ENCODE peak calls at places on chromosomes 7 and 10, in ten cellular contexts. B is adipocyte; C is CD8-positive, alpha-beta T cell; J is PC-3; I is colonic mucosa; D is prostate gland; G is heart left ventricle; L is PC-9; T is aorta; K is suprapubic skin. Z is an unnamed sample. For H3K4me1, H3K27me3 and H3K36me3, the result is how much of the 10 kb centered on the place peaks cover.

GRCh38 chr10:88114368-88114767 is 250.9 kb downstream of the PTEN start:
- DNase-seq in D (no peak), T (no peak), J (no peak), G (peak), C (no peak), B (peak), I (no peak), K (no peak), L (no peak), Z (no peak)

GRCh38 chr10:84198206-84198915 is 4.0 kb downstream of the CDHR1 start:
- DNase-seq in C (no peak), G (no peak), T (peak), L (no peak), J (no peak), I (peak), D (no peak), K (no peak), B (no peak), Z (no peak)

GRCh38 chr7:92880212-92881090 is 44.1 kb upstream of the CDK6 start:
- DNase-seq in K (no peak), B (peak), C (no peak), D (no peak), T (peak), G (no peak), I (peak), J (peak), L (no peak), Z (no peak)

GRCh38 chr10:131725736-131726459 is 174.9 kb upstream of the PPP2R2D start:
- DNase-seq in L (no peak), J (no peak), T (peak), B (no peak), C (no peak), I (peak), G (no peak), D (no peak), K (peak), Z (no peak)

GRCh38 chr7:81457858-81458522 is 311.9 kb downstream of the HGF start:
- DNase-seq in L (no peak), K (no peak), B (peak), T (no peak), C (no peak), D (no peak), G (no peak), I (no peak), J (peak), Z (no peak)

GRCh38 chr7:26513948-26514347 is 222.3 kb downstream of the SNX10 start:
- DNase-seq in K (no peak), D (no peak), G (no peak), B (no peak), I (no peak), T (no peak), C (no peak), L (no peak), J (no peak), Z (no peak)

GRCh38 chr7:158761945-158762344 is 57.3 kb upstream of the NCAPG2 start:
- DNase-seq in L (no peak), I (no peak), B (no peak), T (no peak), J (no peak), D (no peak), K (no peak), C (no peak), G (no peak), Z (no peak)

GRCh38 chr7:50502947-50503346 is 52.8 kb upstream of the FIGNL1 start:
- DNase-seq in T (no peak), C (no peak), J (no peak), G (no peak), I (no peak), D (no peak), K (no peak), B (peak), L (no peak), Z (no peak)

GRCh38 chr7:19112290-19113000 is 5.0 kb downstream of the TWIST1 start:
- DNase-seq in J (no peak), T (peak), D (no peak), K (peak), C (no peak), I (no peak), L (no peak), B (peak), G (peak), Z (no peak)

GRCh38 chr7:38541440-38541839 is 89.7 kb downstream of the AMPH start:
- DNase-seq in T (no peak), B (no peak), K (no peak), L (no peak), I (no peak), C (no peak), G (no peak), J (no peak), D (no peak), Z (no peak)

GRCh38 chr7:100655908-100656674 is at the start of gene ACTL6B:
- DNase-seq in I (peak), T (peak), K (no peak), C (no peak), G (peak), B (peak), D (no peak), L (no peak), J (no peak), Z (no peak)

GRCh38 chr10:2970190-2970823 is 97.0 kb upstream of the PFKP start:
- DNase-seq in T (no peak), D (no peak), G (no peak), K (no peak), L (no peak), C (no peak), J (no peak), I (no peak), B (no peak), Z (no peak)

GRCh38 chr7:42624471-42624870 is 287.4 kb downstream of the C7orf25 start:
- DNase-seq in G (no peak), C (no peak), D (no peak), L (no peak), I (no peak), J (peak), B (no peak), K (no peak), T (no peak), Z (no peak)

GRCh38 chr7:37945336-37945735 is 24.9 kb downstream of the EPDR1 start:
- DNase-seq in T (no peak), I (no peak), J (no peak), G (no peak), L (no peak), B (no peak), D (no peak), K (no peak), C (no peak), Z (no peak)

GRCh38 chr7:84058311-84059076 is 136.1 kb downstream of the SEMA3A start:
- DNase-seq in D (no peak), L (no peak), G (no peak), T (no peak), B (peak), J (peak), C (no peak), K (no peak), I (no peak), Z (no peak)

GRCh38 chr10:21195149-21195731 is 298.1 kb upstream of the NEBL start:
- DNase-seq in I (peak), L (peak), D (peak), G (no peak), C (no peak), T (no peak), B (no peak), K (no peak), J (peak), Z (no peak)

GRCh38 chr10:102230264-102230860 is 4.3 kb downstream of the ELOVL3 start:
- DNase-seq in D (peak), K (no peak), T (peak), L (peak), I (peak), C (no peak), G (peak), J (peak), B (peak), Z (peak)

GRCh38 chr7:80783688-80784327 is 135.0 kb downstream of the SEMA3C start:
- DNase-seq in C (no peak), I (no peak), K (no peak), T (no peak), L (no peak), G (no peak), J (peak), D (no peak), B (peak), Z (no peak)

GRCh38 chr7:3168869-3169268 is 125.2 kb upstream of the CARD11 start:
- DNase-seq in G (no peak), B (no peak), C (no peak), K (no peak), J (no peak), I (no peak), T (no peak), L (no peak), D (no peak), Z (no peak)

GRCh38 chr7:136405931-136406777 is 429.0 kb upstream of the MTPN start:
- DNase-seq in L (peak), B (peak), C (no peak), T (no peak), I (peak), K (no peak), D (peak), G (no peak), J (peak), Z (no peak)

GRCh38 chr10:61836888-61837747 is 64.4 kb upstream of the ARID5B start:
- DNase-seq in L (no peak), G (no peak), C (no peak), T (no peak), K (no peak), J (peak), B (peak), D (no peak), I (no peak), Z (no peak)

GRCh38 chr7:50088463-50089129 is 4.5 kb downstream of the ZPBP start:
- DNase-seq in B (no peak), C (no peak), K (no peak), I (no peak), L (no peak), J (peak), G (no peak), D (no peak), T (no peak), Z (no peak)

GRCh38 chr10:132396495-132397035 is 435 bp upstream of the PWWP2B start:
- DNase-seq in B (peak), C (no peak), J (peak), T (peak), L (peak), K (no peak), D (peak), G (peak), I (no peak), Z (peak)

GRCh38 chr7:31370610-31371009 is 30.1 kb upstream of the NEUROD6 start:
- DNase-seq in J (no peak), C (no peak), G (no peak), I (no peak), K (no peak), L (no peak), T (no peak), D (no peak), B (no peak), Z (no peak)

DNA sequence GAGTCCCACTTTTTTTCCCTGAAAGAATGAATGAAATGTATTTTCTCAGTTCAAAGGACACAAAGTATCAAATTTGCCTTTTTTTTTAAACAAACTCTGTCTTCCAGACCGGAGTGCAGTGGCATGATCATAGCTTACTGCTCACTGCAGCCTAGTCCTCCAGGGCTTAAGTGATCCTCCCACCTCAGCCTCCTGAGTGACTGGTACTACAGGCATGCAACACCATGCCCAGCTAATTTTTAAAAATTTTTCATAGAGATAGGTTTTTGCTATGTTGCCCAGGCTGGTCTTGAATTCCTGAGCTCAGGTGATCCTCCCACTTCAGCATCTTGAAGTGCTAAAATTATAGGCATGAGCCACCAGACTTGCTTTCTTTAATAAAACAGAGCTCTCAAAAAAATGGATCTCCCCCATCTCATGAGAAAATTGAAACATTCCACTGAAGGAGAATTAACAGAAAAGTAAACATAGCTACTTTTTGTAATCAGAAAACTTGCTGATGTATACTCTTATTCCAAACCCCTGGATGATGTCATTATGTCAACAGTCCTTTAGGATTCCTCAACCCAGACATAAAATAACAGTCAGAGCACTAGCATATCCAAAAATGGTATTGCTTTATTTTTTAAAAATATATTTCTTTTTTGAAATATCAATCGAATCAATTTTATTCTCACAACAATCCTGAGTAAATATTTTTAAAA is 12.3 kb upstream of the TRDMT1 start:
- DNase-seq in K (no peak), J (peak), C (no peak), G (no peak), D (no peak), I (no peak), T (no peak), B (peak), L (no peak), Z (no peak)
- H3K4me1 ChIP-seq in K (under half), J (half or more), C (under half), G (under half), D (under half), I (under half), T (under half), B (half or more), L (under half), Z (under half)

GRCh38 chr10:60107308-60107976 is 201.1 kb upstream of the CCDC6 start:
- DNase-seq in C (no peak), G (no peak), D (no peak), I (no peak), T (no peak), B (no peak), L (no peak), J (no peak), K (no peak), Z (no peak)

GRCh38 chr10:60099998-60100747 is 193.8 kb upstream of the CCDC6 start:
- DNase-seq in I (peak), T (no peak), G (no peak), L (peak), K (no peak), B (peak), C (no peak), D (no peak), J (peak), Z (no peak)

GRCh38 chr10:60101821-60102220 is 195.5 kb upstream of the CCDC6 start:
- DNase-seq in I (no peak), T (no peak), K (no peak), C (no peak), L (no peak), J (peak), D (no peak), G (no peak), B (no peak), Z (no peak)

GRCh38 chr10:60110739-60111138 is 204.4 kb upstream of the CCDC6 start:
- DNase-seq in I (no peak), L (no peak), T (no peak), B (no peak), J (no peak), G (no peak), D (no peak), C (no peak), K (no peak), Z (no peak)

DNA sequence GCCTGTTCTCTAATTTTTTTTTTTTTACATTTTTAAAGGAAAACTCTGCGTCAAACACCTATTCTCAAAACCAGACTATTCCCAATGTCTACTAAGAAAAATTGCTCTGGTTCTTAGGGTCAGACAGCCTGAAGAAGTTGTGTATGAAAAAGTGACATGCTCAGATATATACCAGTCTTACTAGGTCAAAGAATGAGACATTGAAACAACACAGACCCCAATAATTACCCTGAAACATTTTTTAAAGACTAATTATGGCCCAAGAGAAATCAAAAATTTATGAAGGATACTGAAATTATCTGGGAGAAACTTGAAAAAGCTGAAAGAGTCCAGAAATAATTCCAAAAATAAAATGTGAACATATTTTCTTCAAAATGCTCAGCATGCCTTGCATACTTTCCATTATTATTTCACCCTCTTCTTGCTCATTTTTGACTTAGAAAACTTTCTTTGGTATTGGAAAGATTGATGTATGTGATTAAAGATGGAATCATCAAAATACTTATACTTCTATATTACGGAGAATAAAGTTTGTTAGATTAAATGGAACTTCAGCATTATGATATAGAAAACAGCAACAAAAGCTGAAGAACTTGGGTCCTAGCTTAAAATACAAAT is 198.9 kb upstream of the CCDC6 start:
- DNase-seq in T (no peak), J (no peak), B (peak), G (no peak), D (no peak), C (no peak), I (no peak), L (no peak), K (no peak), Z (no peak)
- H3K27me3 ChIP-seq in T (under half), J (under half), B (under half), G (under half), D (under half), C (under half), I (under half), L (under half), K (under half), Z (under half)

GRCh38 chr10:112991888-112992491 is 41.9 kb downstream of the TCF7L2 start:
- DNase-seq in L (no peak), D (peak), K (no peak), C (no peak), G (no peak), T (no peak), J (no peak), I (no peak), B (no peak), Z (no peak)
- H3K36me3 ChIP-seq in L (under half), D (under half), K (under half), C (under half), G (under half), T (under half), J (under half), I (under half), B (under half), Z (under half)

DNA sequence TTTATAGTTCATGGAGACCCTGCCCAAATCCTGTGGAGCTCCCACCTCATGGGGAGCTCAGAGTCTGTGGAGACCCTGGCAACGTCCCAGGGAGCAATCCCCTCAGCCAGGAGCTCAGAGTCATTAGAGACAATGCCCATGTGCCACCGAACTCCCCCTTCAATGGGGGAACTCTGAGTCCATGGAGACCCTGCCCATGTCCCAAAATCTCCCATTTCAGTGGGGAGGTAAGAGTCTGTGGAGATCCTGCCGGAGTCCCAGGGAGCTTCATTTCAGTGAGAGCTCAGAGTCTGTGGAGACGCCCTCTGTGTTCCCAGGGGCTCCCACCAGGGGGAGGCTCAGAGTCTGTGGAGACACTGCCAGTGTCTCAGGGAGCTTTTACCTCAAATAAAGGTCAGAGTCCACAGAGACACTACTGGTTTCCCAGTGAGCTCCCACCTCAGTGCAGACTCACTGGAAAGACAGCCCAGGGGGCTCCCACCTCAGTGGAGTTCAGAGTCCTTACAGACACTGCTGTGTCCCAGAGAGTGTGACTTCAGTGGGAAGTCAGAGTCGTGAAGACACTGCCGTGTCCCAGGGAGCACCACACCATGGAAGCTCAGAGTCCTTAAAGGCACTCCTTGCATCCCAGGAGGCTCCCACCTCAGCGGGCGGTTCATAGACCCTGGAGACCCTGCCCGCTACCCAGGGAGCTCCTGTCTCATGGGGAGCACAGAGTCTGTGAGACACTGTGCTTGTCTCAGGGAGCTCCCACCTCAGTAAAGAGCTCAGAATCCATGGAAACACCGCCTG is 5.0 kb downstream of the MYO1G start:
- DNase-seq in T (peak), J (no peak), K (no peak), B (peak), I (peak), C (no peak), D (no peak), G (peak), L (peak), Z (peak)
- H3K4me1 ChIP-seq in T (under half), J (under half), K (under half), B (under half), I (under half), C (under half), D (under half), G (under half), L (under half), Z (under half)

DNA sequence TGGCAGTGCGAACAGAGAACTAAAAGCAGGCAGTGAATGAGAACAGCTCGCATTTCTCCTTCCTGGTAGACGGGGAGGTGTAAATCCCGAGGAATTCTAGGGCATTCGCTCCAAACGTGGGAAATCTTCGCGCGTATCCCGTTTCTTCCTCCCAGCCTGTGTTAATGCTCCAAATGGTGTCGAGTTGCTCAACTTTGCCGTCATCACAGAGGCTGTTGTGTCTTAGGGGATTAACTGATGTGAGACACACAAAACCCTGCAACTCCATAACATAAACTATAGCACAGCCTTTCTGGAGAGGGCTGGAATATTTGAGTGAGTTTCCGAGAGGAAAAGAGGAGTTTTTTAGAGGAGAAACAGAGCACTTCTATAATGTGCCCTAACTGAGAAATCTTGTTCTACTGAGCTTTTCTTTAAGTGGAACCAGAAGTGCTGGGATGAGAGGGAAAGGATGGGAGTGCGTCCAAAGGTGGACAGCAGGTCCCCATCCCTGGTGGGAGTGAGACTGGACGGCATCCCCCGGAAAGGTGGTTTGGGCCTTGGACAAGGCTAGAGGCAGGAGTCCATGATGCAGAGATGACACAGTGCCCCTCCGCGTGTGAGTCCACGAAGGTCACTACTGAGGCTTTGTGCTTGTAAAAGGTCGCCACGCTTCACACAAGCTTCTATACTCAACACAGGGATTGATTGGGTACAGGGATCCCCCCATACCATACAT is 6.2 kb upstream of the EN2 start:
- DNase-seq in J (no peak), I (no peak), B (no peak), D (no peak), G (no peak), T (peak), C (no peak), K (no peak), L (no peak), Z (no peak)
- H3K27me3 ChIP-seq in J (half or more), I (half or more), B (half or more), D (half or more), G (half or more), T (under half), C (under half), K (half or more), L (half or more), Z (half or more)

Z was measured in effector memory CD4-positive, alpha-beta T cell.